ENCODE peak calls at places on chromosomes 2 and 18, in nine cellular contexts. I is HCT116, N is body of pancreas, Q is mesenchymal stem cell, V is psoas muscle, T is spleen, R is colonic mucosa, H is uterus, Y is SK-N-SH. U is an unnamed sample.

GRCh38 chr2:102141915-102142828 is at the start of gene IL1R1:
- DNase-seq in I (no peak), N (peak), Q (peak), V (peak), T (peak), R (peak), H (peak), Y (peak), U (peak)

GRCh38 chr2:237693281-237694039 is 66.1 kb downstream of the LRRFIP1 start:
- DNase-seq in I (no peak), N (no peak), Q (peak), V (no peak), T (peak), R (peak), H (peak), Y (no peak), U (peak)

GRCh38 chr18:11175266-11175947 is 26.0 kb upstream of the PIEZO2 start:
- DNase-seq in I (no peak), N (no peak), Q (peak), V (no peak), T (no peak), R (no peak), H (no peak), Y (no peak), U (no peak)

GRCh38 chr2:189579585-189579984 is 1.0 kb downstream of the SLC40A1 start:
- DNase-seq in I (no peak), N (no peak), Q (peak), V (no peak), T (no peak), R (no peak), H (no peak), Y (no peak), U (peak)

GRCh38 chr2:27184115-27184514 is 27.7 kb upstream of the ATRAID start:
- DNase-seq in I (no peak), N (no peak), Q (peak), V (no peak), T (no peak), R (no peak), H (peak), Y (no peak), U (no peak)

GRCh38 chr2:165691615-165692014 is 102.4 kb downstream of the GALNT3 start:
- DNase-seq in I (no peak), N (no peak), Q (peak), V (no peak), T (no peak), R (no peak), H (peak), Y (no peak), U (no peak)

GRCh38 chr2:10946394-10946793 is 34.7 kb downstream of the KCNF1 start:
- DNase-seq in I (no peak), N (no peak), Q (no peak), V (no peak), T (peak), R (no peak), H (no peak), Y (no peak), U (no peak)

GRCh38 chr2:24842081-24843050 is 49.1 kb downstream of the CENPO start:
- DNase-seq in I (no peak), N (no peak), Q (no peak), V (peak), T (peak), R (no peak), H (no peak), Y (no peak), U (no peak)

GRCh38 chr2:143399679-143400078 is 270.5 kb downstream of the ARHGAP15 start:
- DNase-seq in I (no peak), N (no peak), Q (peak), V (no peak), T (no peak), R (no peak), H (no peak), Y (no peak), U (no peak)

GRCh38 chr2:88016948-88017779 is 817 bp upstream of the RNU2-63P start:
- DNase-seq in I (peak), N (peak), Q (no peak), V (no peak), T (peak), R (peak), H (no peak), Y (peak), U (no peak)

GRCh38 chr2:216787851-216788250 is 72.0 kb downstream of the TNP1 start:
- DNase-seq in I (no peak), N (no peak), Q (no peak), V (no peak), T (no peak), R (no peak), H (no peak), Y (no peak), U (no peak)

GRCh38 chr2:27689424-27689823 is 25.7 kb downstream of the SLC4A1AP start:
- DNase-seq in I (no peak), N (no peak), Q (no peak), V (no peak), T (no peak), R (no peak), H (no peak), Y (no peak), U (no peak)

GRCh38 chr2:100321881-100322820 is at the start of gene LONRF2:
- DNase-seq in I (no peak), N (peak), Q (peak), V (peak), T (peak), R (no peak), H (peak), Y (peak), U (peak)

GRCh38 chr18:7221424-7222155 is 9.3 kb upstream of the LRRC30 start:
- DNase-seq in I (peak), N (peak), Q (peak), V (peak), T (no peak), R (peak), H (no peak), Y (peak), U (peak)

GRCh38 chr2:47554311-47554905 is 151.5 kb downstream of the MSH2 start:
- DNase-seq in I (no peak), N (no peak), Q (no peak), V (no peak), T (no peak), R (no peak), H (no peak), Y (no peak), U (no peak)

GRCh38 chr2:226551522-226552250 is 247.9 kb downstream of the IRS1 start:
- DNase-seq in I (no peak), N (no peak), Q (no peak), V (no peak), T (no peak), R (no peak), H (no peak), Y (no peak), U (peak)

GRCh38 chr18:43485565-43485964 is 208.3 kb upstream of the SYT4 start:
- DNase-seq in I (no peak), N (peak), Q (no peak), V (no peak), T (no peak), R (no peak), H (no peak), Y (no peak), U (peak)

GRCh38 chr2:23788100-23788499 is 138.8 kb downstream of the ATAD2B start:
- DNase-seq in I (no peak), N (no peak), Q (no peak), V (no peak), T (no peak), R (no peak), H (no peak), Y (no peak), U (peak)

GRCh38 chr18:8801263-8801901 is 96.0 kb downstream of the MTCL1 start:
- DNase-seq in I (no peak), N (no peak), Q (peak), V (no peak), T (no peak), R (no peak), H (no peak), Y (no peak), U (no peak)

GRCh38 chr2:240643811-240644150 is 18.5 kb downstream of the GPR35 start:
- DNase-seq in I (no peak), N (no peak), Q (no peak), V (peak), T (no peak), R (no peak), H (no peak), Y (no peak), U (no peak)

GRCh38 chr2:230155359-230155758 is 64.4 kb downstream of the SP110 start:
- DNase-seq in I (no peak), N (no peak), Q (no peak), V (no peak), T (no peak), R (no peak), H (no peak), Y (no peak), U (no peak)

GRCh38 chr2:73107211-73107926 is 5.4 kb downstream of the RAB11FIP5 start:
- DNase-seq in I (no peak), N (peak), Q (no peak), V (peak), T (peak), R (no peak), H (no peak), Y (peak), U (no peak)

GRCh38 chr2:178265851-178266250 is 71.5 kb downstream of the OSBPL6 start:
- DNase-seq in I (no peak), N (no peak), Q (no peak), V (no peak), T (no peak), R (no peak), H (no peak), Y (no peak), U (no peak)

GRCh38 chr2:48601349-48601748 is 16.3 kb upstream of the GTF2A1L start:
- DNase-seq in I (peak), N (no peak), Q (peak), V (no peak), T (no peak), R (peak), H (no peak), Y (no peak), U (peak)

GRCh38 chr18:25140144-25140961 is 211.6 kb downstream of the ZNF521 start:
- DNase-seq in I (no peak), N (no peak), Q (no peak), V (no peak), T (no peak), R (no peak), H (no peak), Y (no peak), U (no peak)

GRCh38 chr18:41038071-41038470 is 917.0 kb upstream of the PIK3C3 start:
- DNase-seq in I (no peak), N (no peak), Q (peak), V (no peak), T (no peak), R (no peak), H (no peak), Y (no peak), U (no peak)

GRCh38 chr2:171762879-171763573 is 75.8 kb downstream of the DYNC1I2 start:
- DNase-seq in I (no peak), N (no peak), Q (peak), V (no peak), T (no peak), R (no peak), H (no peak), Y (peak), U (no peak)

GRCh38 chr2:240557101-240557751 is 562 bp downstream of the ANKMY1 start:
- DNase-seq in I (no peak), N (no peak), Q (no peak), V (peak), T (peak), R (peak), H (peak), Y (no peak), U (no peak)

GRCh38 chr2:130729311-130730299 is 735 bp downstream of the GPR148 start:
- DNase-seq in I (no peak), N (peak), Q (no peak), V (no peak), T (peak), R (no peak), H (no peak), Y (no peak), U (no peak)

GRCh38 chr2:54650612-54651011 is 72.8 kb upstream of the EML6 start:
- DNase-seq in I (no peak), N (no peak), Q (no peak), V (no peak), T (no peak), R (no peak), H (no peak), Y (no peak), U (no peak)

GRCh38 chr2:234394450-234394849 is 102.4 kb downstream of the ARL4C start:
- DNase-seq in I (no peak), N (no peak), Q (no peak), V (no peak), T (no peak), R (no peak), H (no peak), Y (no peak), U (no peak)

GRCh38 chr2:236663671-236664101 is 94.1 kb downstream of the ACKR3 start:
- DNase-seq in I (no peak), N (no peak), Q (no peak), V (peak), T (no peak), R (no peak), H (peak), Y (no peak), U (no peak)

GRCh38 chr2:127778447-127778846 is 32.5 kb downstream of the WDR33 start:
- DNase-seq in I (no peak), N (no peak), Q (no peak), V (no peak), T (no peak), R (no peak), H (no peak), Y (no peak), U (no peak)

GRCh38 chr2:175726213-175726612 is 275.9 kb downstream of the LNPK start:
- DNase-seq in I (no peak), N (no peak), Q (peak), V (no peak), T (no peak), R (no peak), H (no peak), Y (no peak), U (no peak)

GRCh38 chr2:100213595-100213994 is 71.2 kb upstream of the AFF3 start:
- DNase-seq in I (no peak), N (peak), Q (no peak), V (peak), T (no peak), R (no peak), H (no peak), Y (no peak), U (peak)

GRCh38 chr2:5980351-5981054 is 288.3 kb downstream of the SOX11 start:
- DNase-seq in I (no peak), N (no peak), Q (no peak), V (no peak), T (no peak), R (no peak), H (no peak), Y (peak), U (no peak)

DNA sequence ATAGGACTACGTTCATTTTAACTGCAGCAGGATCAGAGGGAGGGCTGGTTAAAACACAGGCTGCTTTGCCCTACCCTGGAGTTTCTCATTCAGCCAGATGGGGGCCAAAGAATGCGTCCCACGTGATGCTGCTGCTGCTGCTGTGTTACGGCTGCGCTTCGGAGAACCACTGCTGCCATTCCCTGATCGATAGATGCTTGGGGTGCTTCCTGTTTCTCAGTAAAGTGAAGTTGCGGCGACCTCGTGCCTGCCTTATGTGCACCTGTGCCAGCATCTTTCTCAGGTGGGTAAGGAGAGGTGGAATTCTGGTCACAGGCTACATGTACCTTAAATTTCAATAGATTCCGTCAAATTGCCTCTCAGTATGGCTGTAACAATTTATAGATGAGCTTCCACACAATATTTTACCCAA is 24.7 kb upstream of the TOGARAM2 start:
- DNase-seq in I (peak), N (no peak), Q (peak), V (no peak), T (no peak), R (no peak), H (no peak), Y (peak), U (peak)
- H3K4me3 ChIP-seq in I (peak), N (no peak), Q (peak), V (no peak), T (no peak), R (no peak), H (no peak), Y (peak), U (no peak)

GRCh38 chr2:42854207-42854818 is 61.9 kb upstream of the HAAO start:
- DNase-seq in I (no peak), N (no peak), Q (peak), V (peak), T (peak), R (no peak), H (peak), Y (no peak), U (no peak)
- H3K27ac ChIP-seq in I (no peak), N (no peak), Q (peak), V (peak), T (peak), R (peak), H (peak), Y (no peak), U (peak)

GRCh38 chr2:148022351-148022750 is 1.5 kb downstream of the MBD5 start:
- DNase-seq in I (no peak), N (no peak), Q (no peak), V (no peak), T (no peak), R (no peak), H (no peak), Y (no peak), U (no peak)
- H3K4me3 ChIP-seq in I (peak), N (no peak), Q (peak), V (peak), T (no peak), R (peak), H (peak), Y (peak), U (no peak)

DNA sequence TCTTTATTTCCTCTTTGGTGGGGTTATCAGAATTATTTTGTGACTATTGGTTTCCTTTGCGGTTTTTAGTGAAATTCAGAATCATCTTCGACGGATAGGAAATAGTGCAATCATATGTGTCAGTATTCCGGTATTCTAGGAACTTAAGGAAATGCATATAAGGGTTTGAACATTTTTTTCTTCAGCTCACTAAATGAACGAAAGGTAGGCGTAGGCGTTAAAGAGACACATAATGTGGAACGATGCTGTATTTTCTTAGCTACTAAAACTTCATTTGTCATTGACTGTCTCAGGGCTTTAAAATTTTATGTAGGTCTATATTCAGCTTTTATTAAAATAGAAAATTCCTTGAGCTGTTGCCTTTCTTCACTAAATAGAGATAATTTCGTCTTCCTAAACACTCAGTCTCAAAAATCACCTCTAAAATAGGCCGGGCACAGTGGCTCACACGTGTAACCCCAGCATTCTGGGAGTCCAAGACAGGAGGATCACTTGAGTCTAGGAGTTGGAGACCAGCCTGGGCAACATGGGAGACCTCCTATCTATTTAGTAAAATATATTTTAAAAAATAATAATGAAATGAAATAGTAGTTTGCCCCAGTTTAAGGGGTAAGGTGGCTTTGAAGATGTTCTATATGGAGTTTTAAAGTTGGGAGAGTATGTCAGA is 1.5 kb upstream of the YES1 start:
- DNase-seq in I (no peak), N (no peak), Q (no peak), V (no peak), T (no peak), R (no peak), H (no peak), Y (no peak), U (peak)
- H3K27ac ChIP-seq in I (peak), N (peak), Q (no peak), V (peak), T (peak), R (peak), H (peak), Y (no peak), U (peak)

DNA sequence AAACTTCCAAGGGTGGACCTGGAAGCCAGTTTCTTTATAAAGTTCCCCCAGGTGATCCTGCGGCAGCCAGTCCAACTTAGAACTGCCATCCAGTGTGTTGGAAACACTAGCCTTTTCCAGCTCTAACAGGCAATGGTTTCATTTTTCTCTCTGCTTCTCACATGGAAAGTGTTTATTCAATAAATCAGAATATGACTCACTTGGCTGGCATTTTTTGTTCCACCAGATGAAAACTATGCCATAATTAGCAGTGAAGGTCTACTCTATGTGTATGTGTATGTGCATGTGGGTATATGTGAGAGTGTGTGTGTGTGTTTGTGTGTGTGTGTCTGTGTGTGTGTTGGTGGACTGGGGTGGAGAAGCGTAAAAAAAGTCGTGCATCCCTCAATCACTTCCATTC is 91.0 kb upstream of the SETBP1 start:
- DNase-seq in I (no peak), N (no peak), Q (peak), V (no peak), T (no peak), R (no peak), H (no peak), Y (no peak), U (no peak)
- H3K4me3 ChIP-seq in I (no peak), N (no peak), Q (no peak), V (no peak), T (no peak), R (no peak), H (no peak), Y (no peak), U (no peak)

GRCh38 chr2:196201229-196201998 is 30.0 kb upstream of the STK17B start:
- DNase-seq in I (no peak), N (no peak), Q (peak), V (no peak), T (no peak), R (no peak), H (no peak), Y (no peak), U (no peak)
- H3K27ac ChIP-seq in I (no peak), N (no peak), Q (no peak), V (no peak), T (peak), R (no peak), H (peak), Y (no peak), U (peak)